ENCODE peak calls at places on chromosomes 1 and 21, in four cellular contexts. A, O, P and M are unnamed samples.

GRCh38 chr1:1082239-1083180 is 8.4 kb upstream of the RNF223 start:
- DNase-seq in A (no peak), O (no peak), P (no peak), M (peak)

GRCh38 chr1:161949543-161949942 is 74.1 kb downstream of the OLFML2B start:
- DNase-seq in A (no peak), O (no peak), P (no peak), M (no peak)

GRCh38 chr1:18534810-18535205 is 54.1 kb downstream of the KLHDC7A start:
- DNase-seq in A (no peak), O (no peak), P (no peak), M (no peak)

GRCh38 chr1:150498342-150498741 is 9.6 kb upstream of the ECM1 start:
- DNase-seq in A (no peak), O (no peak), P (no peak), M (no peak)

GRCh38 chr1:3663999-3664699 is 11.8 kb downstream of the TP73 start:
- DNase-seq in A (no peak), O (no peak), P (no peak), M (no peak)

GRCh38 chr1:194935864-194936263 is 1672.4 kb downstream of the KCNT2 start:
- DNase-seq in A (no peak), O (no peak), P (no peak), M (no peak)

GRCh38 chr1:75723989-75724471 is 479 bp upstream of the ACADM start:
- DNase-seq in A (no peak), O (peak), P (peak), M (peak)

GRCh38 chr1:234957330-234958065 is 171.1 kb downstream of the TOMM20 start:
- DNase-seq in A (no peak), O (peak), P (peak), M (peak)

GRCh38 chr1:181680332-181680731 is 197.0 kb downstream of the CACNA1E start:
- DNase-seq in A (no peak), O (no peak), P (no peak), M (no peak)

GRCh38 chr1:11749996-11750395 is 12.0 kb upstream of the C1orf167 start:
- DNase-seq in A (no peak), O (no peak), P (no peak), M (no peak)

GRCh38 chr1:160118928-160119327 is 3.4 kb downstream of the ATP1A2 start:
- DNase-seq in A (no peak), O (no peak), P (no peak), M (no peak)

GRCh38 chr1:147804942-147805723 is 44.7 kb upstream of the GJA5 start:
- DNase-seq in A (no peak), O (peak), P (no peak), M (no peak)

GRCh38 chr1:226215239-226215638 is 8.2 kb upstream of the MIXL1 start:
- DNase-seq in A (no peak), O (no peak), P (no peak), M (no peak)

GRCh38 chr1:161265305-161265704 is 6.8 kb downstream of the PCP4L1 start:
- DNase-seq in A (no peak), O (no peak), P (no peak), M (no peak)

GRCh38 chr1:42305639-42306038 is 29.4 kb downstream of the FOXJ3 start:
- DNase-seq in A (no peak), O (no peak), P (no peak), M (no peak)

GRCh38 chr1:81412954-81413353 is 387.8 kb upstream of the ADGRL2 start:
- DNase-seq in A (no peak), O (no peak), P (no peak), M (peak)

GRCh38 chr1:81410919-81411318 is 389.8 kb upstream of the ADGRL2 start:
- DNase-seq in A (no peak), O (no peak), P (no peak), M (no peak)

GRCh38 chr1:81410351-81410750 is 390.4 kb upstream of the ADGRL2 start:
- DNase-seq in A (no peak), O (no peak), P (no peak), M (peak)

GRCh38 chr1:81409875-81410274 is 390.9 kb upstream of the ADGRL2 start:
- DNase-seq in A (no peak), O (no peak), P (no peak), M (no peak)

GRCh38 chr1:81414417-81415087 is 386.2 kb upstream of the ADGRL2 start:
- DNase-seq in A (peak), O (no peak), P (peak), M (peak)
- TF ChIP-seq JUNB in A (no peak), O (no peak), P (no peak), M (no peak)

GRCh38 chr1:175497501-175497900 is 245.9 kb downstream of the TNR start:
- DNase-seq in A (no peak), O (no peak), P (no peak), M (no peak)

GRCh38 chr1:175493999-175494336 is 249.4 kb downstream of the TNR start:
- DNase-seq in A (no peak), O (no peak), P (no peak), M (peak)

GRCh38 chr1:175494950-175495349 is 248.4 kb downstream of the TNR start:
- DNase-seq in A (no peak), O (no peak), P (no peak), M (no peak)

GRCh38 chr1:175498002-175498401 is 245.4 kb downstream of the TNR start:
- DNase-seq in A (no peak), O (no peak), P (no peak), M (no peak)

DNA sequence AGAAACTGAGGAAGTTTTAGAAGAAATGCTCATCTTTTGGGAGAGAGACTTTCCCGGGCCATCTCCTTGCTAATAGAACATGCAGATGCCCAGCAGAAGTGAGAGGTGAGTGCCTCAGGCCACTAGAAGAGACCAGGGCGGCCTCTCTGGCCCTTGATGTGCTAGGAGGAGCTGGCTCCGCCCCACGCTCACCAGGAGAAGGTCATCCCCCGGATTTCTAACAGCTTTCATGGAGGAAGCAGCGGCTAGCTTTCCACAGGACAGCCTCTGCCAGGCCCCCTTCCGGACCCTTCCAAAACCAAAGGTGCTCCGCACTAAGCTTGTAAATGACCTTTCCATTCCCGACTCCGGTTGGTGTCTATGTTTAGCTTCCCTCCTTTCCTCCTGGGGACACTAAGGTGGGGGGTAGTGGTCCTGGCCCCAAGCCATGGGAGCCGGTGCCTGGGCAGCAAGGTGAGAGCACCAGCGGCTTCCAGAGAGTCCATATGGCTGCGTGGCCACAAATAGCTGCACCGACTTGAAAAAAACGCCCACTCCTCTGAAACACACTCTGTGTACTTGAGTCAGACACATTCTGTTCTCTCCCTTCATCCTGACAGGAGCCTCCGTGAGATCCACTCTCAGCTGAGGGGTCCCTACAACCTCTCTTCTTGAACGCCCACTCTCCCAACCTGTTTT is 249.9 kb downstream of the TNR start:
- DNase-seq in A (no peak), O (no peak), P (no peak), M (peak)
- TF ChIP-seq EZH2 in A (no peak), O (no peak), P (no peak), M (no peak)

GRCh38 chr1:69258842-69259241 is 308.9 kb upstream of the LRRC7 start:
- DNase-seq in A (no peak), O (no peak), P (no peak), M (no peak)

GRCh38 chr1:69269491-69269890 is 298.2 kb upstream of the LRRC7 start:
- DNase-seq in A (no peak), O (no peak), P (no peak), M (peak)

DNA sequence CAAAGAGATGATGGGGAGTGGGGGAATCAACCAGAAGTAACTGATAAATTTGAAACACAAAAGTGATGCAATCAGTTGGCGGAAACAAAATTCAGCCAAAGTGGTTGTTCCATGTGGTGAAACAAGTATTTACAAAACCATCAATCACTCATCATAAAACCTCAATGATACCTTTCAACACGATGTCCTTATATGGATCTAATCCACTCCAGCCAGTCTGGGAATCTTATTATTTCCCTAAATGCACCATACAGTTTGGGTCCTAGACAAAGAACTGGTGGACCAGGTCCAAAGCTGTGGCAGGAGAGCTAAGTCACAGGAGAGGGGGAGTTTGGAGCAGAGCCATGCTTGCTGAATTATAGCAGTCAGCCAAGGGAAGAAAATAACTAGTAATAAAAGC is 303.7 kb upstream of the LRRC7 start:
- DNase-seq in A (no peak), O (no peak), P (no peak), M (no peak)
- TF ChIP-seq JUNB in A (no peak), O (no peak), P (no peak), M (no peak)

GRCh38 chr21:36704281-36704957 is 5.5 kb downstream of the SIM2 start:
- DNase-seq in A (no peak), O (no peak), P (no peak), M (peak)
- TF ChIP-seq EZH2 in A (no peak), O (no peak), P (no peak), M (peak)

GRCh38 chr1:8910914-8911313 is 32.4 kb upstream of the ENO1 start:
- DNase-seq in A (no peak), O (peak), P (no peak), M (no peak)
- TF ChIP-seq JUNB in A (no peak), O (no peak), P (no peak), M (no peak)

GRCh38 chr1:156858555-156858956 is 361 bp downstream of the INSRR start:
- DNase-seq in A (no peak), O (no peak), P (peak), M (no peak)

GRCh38 chr1:156858959-156859522 is at the start of gene INSRR:
- DNase-seq in A (no peak), O (no peak), P (peak), M (peak)

GRCh38 chr1:156859523-156860112 is 701 bp upstream of the INSRR start:
- DNase-seq in A (no peak), O (no peak), P (no peak), M (peak)

GRCh38 chr1:156860639-156861423 is at the start of gene NTRK1:
- DNase-seq in A (no peak), O (no peak), P (peak), M (peak)

GRCh38 chr1:156860113-156860638 is 489 bp upstream of the NTRK1 start:
- DNase-seq in A (no peak), O (no peak), P (peak), M (peak)
- TF ChIP-seq EZH2 in A (no peak), O (peak), P (no peak), M (no peak)

GRCh38 chr1:102833171-102833570 is 275.2 kb downstream of the COL11A1 start:
- DNase-seq in A (no peak), O (no peak), P (no peak), M (no peak)

GRCh38 chr1:102836991-102837390 is 271.3 kb downstream of the COL11A1 start:
- DNase-seq in A (no peak), O (no peak), P (no peak), M (no peak)

GRCh38 chr1:102838016-102838415 is 270.3 kb downstream of the COL11A1 start:
- DNase-seq in A (no peak), O (no peak), P (no peak), M (no peak)

GRCh38 chr1:102837551-102837950 is 270.8 kb downstream of the COL11A1 start:
- DNase-seq in A (no peak), O (no peak), P (no peak), M (no peak)

DNA sequence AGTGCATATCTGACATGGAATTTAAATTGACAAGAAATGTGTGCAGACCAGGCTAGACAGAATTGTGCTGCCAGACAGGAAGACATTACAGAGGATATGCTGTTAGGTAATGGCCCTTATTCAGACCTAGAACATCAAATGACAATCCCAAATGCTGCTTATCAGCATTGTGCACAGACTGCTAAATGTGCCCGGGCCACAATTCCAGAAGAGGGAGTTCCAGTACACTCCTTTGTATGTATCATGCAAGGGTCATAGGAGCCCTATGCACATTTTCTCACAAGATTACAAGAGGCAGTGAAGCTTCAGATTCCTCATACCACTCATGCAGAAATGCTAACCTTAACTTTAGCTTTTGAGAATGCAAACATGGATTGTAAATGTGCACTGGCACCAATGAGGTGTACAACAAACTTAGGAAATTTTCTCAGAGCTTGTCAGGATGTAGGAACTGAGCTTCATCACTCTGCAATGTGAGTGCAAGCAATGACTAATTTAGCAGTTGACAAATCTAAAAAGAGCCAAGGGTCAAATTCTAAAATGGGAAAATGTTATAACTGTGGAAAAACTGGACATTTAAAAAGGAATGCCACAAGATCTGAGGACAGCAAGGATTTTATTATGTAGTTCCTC is 273.5 kb downstream of the COL11A1 start:
- DNase-seq in A (no peak), O (no peak), P (no peak), M (no peak)
- TF ChIP-seq JUNB in A (no peak), O (no peak), P (no peak), M (no peak)

GRCh38 chr1:112509005-112509659 is 367 bp downstream of the WNT2B start:
- DNase-seq in A (no peak), O (no peak), P (no peak), M (peak)
- TF ChIP-seq EZH2 in A (no peak), O (no peak), P (no peak), M (peak)

GRCh38 chr1:61496501-61496900 is 228.4 kb downstream of the TM2D1 start:
- DNase-seq in A (no peak), O (no peak), P (no peak), M (no peak)
- TF ChIP-seq JUNB in A (no peak), O (no peak), P (no peak), M (no peak)